ENCODE peak calls at places on chromosomes 3 and 15, in four cellular contexts. C, H, I and B are unnamed samples.

GRCh38 chr15:73594109-73594508 is 39.1 kb downstream of the NPTN start:
- DNase-seq in C (no peak), H (no peak), I (no peak), B (no peak)

GRCh38 chr3:141454906-141455602 is 31.8 kb upstream of the RASA2 start:
- DNase-seq in C (peak), H (peak), I (peak), B (peak)

GRCh38 chr3:65483475-65483874 is 555.2 kb downstream of the MAGI1 start:
- DNase-seq in C (peak), H (no peak), I (peak), B (no peak)

GRCh38 chr15:95948371-95948770 is 382.1 kb upstream of the NR2F2 start:
- DNase-seq in C (no peak), H (no peak), I (no peak), B (no peak)

GRCh38 chr3:85740561-85740960 is 781.8 kb downstream of the CADM2 start:
- DNase-seq in C (no peak), H (no peak), I (no peak), B (no peak)

GRCh38 chr15:66872394-66872793 is 170.4 kb downstream of the SMAD6 start:
- DNase-seq in C (no peak), H (no peak), I (peak), B (no peak)

GRCh38 chr15:75063338-75063737 is 39.9 kb downstream of the PPCDC start:
- DNase-seq in C (peak), H (no peak), I (peak), B (no peak)

GRCh38 chr15:98289747-98290146 is 329.2 kb downstream of the ARRDC4 start:
- DNase-seq in C (no peak), H (no peak), I (no peak), B (peak)

GRCh38 chr15:66730168-66731014 is 28.4 kb downstream of the SMAD6 start:
- DNase-seq in C (peak), H (no peak), I (no peak), B (no peak)

DNA sequence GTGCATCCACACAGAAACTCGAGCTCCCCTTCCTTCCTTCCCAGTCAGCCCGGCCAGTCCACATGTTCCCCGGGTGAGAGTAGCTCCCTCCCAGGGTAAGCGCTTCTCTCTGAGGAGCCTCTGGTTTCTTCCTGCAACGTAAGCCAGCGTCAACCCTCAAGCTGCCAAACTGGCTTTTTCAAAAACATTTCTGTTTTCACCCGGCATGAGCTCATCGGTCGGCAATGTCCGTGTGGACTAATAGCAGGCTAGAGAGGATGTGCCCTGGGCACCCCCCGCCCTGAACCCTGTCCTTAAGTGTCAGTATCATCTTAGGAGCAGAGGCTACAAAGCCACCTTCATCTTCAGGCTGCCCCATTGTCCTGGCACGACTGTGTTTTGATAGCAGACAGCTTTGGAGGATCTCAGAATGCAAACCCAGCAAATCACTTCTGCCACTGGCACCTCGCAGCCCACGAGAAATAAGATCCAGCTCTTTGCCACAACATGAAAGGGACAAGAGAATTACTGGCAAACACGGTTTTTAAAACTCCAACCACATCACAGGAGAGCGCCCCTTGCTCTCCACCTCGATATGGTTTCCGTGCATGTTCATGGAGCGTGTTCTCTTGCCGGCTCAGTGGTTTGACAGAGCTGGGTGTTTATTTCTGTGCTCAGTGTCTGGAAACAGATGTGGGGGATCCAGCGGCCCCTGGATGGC is 9.9 kb downstream of the ALDH1A3 start:
- DNase-seq in C (peak), H (no peak), I (peak), B (no peak)
- H3K27ac ChIP-seq in C (peak), H (no peak), I (no peak), B (no peak)

DNA sequence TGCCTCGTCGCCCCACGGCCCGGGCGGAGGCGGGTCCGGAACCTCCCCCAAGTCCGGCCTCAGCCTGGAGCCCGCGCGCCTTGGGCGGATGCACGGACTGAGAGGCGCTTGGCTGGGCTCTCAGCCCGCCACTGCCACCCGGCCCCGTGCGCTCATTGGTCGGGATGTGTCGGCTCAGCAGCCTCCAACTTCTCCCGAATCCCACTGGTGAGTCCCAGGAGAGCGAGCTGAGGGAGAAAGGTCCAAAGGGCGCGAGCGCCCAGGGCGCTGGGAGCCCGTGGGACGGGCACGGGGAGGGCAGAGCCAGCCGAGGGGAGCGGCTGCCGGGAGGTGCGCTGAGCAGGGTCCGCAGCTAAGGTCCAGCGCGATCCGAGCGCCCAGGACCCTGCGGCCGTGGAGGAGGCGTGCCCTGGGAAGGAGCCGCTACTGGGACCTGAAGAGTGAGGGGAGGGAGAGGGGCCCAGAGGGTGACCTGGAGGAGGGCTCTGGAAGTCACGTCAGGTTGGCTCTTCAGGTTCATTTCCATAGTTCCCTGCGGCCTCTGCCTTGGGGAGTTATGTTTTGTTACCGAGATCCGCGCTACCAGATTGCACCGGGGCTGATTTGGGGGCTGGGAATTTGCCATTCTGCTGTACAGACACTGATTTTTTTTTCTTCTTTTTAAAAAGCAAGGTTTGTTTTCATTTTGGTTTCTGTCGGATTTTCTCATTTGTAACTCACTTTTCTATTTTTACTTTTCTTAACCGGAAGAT is at the start of gene MME:
- DNase-seq in C (peak), H (no peak), I (peak), B (peak)
- H3K27ac ChIP-seq in C (peak), H (no peak), I (no peak), B (no peak)

DNA sequence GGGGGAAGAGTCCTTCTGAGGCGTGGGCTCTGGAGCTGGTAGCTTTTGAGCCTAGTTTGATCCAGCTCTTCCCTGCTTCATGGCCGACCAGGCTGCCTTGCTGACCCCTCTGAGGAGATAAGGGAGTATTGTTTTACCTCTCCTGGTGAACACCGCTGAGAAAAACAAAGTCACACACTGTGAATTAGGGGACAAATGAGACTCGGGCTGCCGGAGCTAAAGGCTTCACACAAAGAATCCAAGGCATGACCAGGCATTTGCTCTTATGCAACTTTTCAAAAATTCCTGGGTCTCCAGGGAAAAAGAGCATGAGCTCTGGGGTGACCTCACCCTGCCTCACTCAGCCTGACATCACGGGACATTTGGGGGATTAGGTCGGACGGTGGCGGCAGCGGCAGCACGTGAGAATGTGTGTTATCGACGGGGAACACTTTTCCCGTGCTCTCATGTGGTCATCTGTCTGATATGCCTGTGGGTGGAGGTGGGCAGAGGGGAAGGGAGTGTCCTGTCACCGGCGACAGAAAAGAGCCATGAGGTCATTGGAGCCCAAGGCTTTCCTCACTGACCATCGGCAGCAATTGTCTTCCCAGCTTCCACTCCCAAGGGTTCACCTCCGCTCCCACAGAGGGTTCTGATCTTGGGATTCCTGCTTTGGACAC is 61.0 kb downstream of the TMEM44 start:
- DNase-seq in C (peak), H (no peak), I (peak), B (peak)
- H3K27ac ChIP-seq in C (peak), H (no peak), I (peak), B (no peak)

GRCh38 chr3:28922376-28922775 is 358.5 kb upstream of the RBMS3 start:
- DNase-seq in C (no peak), H (no peak), I (no peak), B (no peak)

GRCh38 chr3:28917895-28918294 is 363.0 kb upstream of the RBMS3 start:
- DNase-seq in C (no peak), H (no peak), I (no peak), B (no peak)

GRCh38 chr3:28912120-28912885 is 368.6 kb upstream of the RBMS3 start:
- DNase-seq in C (peak), H (no peak), I (peak), B (no peak)

GRCh38 chr3:28915711-28916481 is 365.0 kb upstream of the RBMS3 start:
- DNase-seq in C (peak), H (peak), I (peak), B (peak)

GRCh38 chr3:28916713-28917499 is 364.0 kb upstream of the RBMS3 start:
- DNase-seq in C (peak), H (no peak), I (peak), B (peak)
- H3K27ac ChIP-seq in C (peak), H (no peak), I (no peak), B (peak)

GRCh38 chr15:62242999-62243398 is 77.9 kb upstream of the C2CD4B start:
- DNase-seq in C (no peak), H (no peak), I (no peak), B (no peak)
- H3K27ac ChIP-seq in C (no peak), H (no peak), I (no peak), B (no peak)